ENCODE peak calls at places on chromosomes 6 and 20, in seven cellular contexts. P is IMR-90; H is CD4-positive, alpha-beta memory T cell; J is osteocyte; M is activated CD8-positive, alpha-beta memory T cell treated with anti-CD3 and anti-CD28 coated beads, Interleukin-2, amount 10 ng/mL, durations not matched to agents 7 days and 5 days; O is body of pancreas; F is GM23248. I is an unnamed sample.

GRCh38 chr20:57003012-57003411 is 263.4 kb downstream of the BMP7 start:
- DNase-seq in P (no peak), H (no peak), J (no peak), M (no peak), O (no peak), F (no peak), I (no peak)

GRCh38 chr6:13769655-13770053 is 44.7 kb downstream of the MCUR1 start:
- DNase-seq in P (no peak), H (no peak), J (no peak), M (no peak), O (no peak), F (peak), I (no peak)

GRCh38 chr6:112956696-112957525 is 609.8 kb downstream of the RFPL4B start:
- DNase-seq in P (peak), H (no peak), J (no peak), M (no peak), O (no peak), F (peak), I (peak)

GRCh38 chr6:90194371-90194841 is 102.2 kb downstream of the BACH2 start:
- DNase-seq in P (peak), H (no peak), J (no peak), M (no peak), O (no peak), F (peak), I (peak)

GRCh38 chr6:31655349-31656237 is at the start of gene APOM:
- DNase-seq in P (no peak), H (no peak), J (no peak), M (no peak), O (no peak), F (no peak), I (no peak)

GRCh38 chr20:35311409-35311808 is 19.2 kb upstream of the FAM83C start:
- DNase-seq in P (peak), H (no peak), J (no peak), M (peak), O (no peak), F (peak), I (peak)

GRCh38 chr20:53071833-53072232 is 99.7 kb downstream of the TSHZ2 start:
- DNase-seq in P (no peak), H (no peak), J (no peak), M (no peak), O (no peak), F (no peak), I (no peak)

GRCh38 chr20:47235111-47235510 is 121.4 kb downstream of the ZMYND8 start:
- DNase-seq in P (no peak), H (no peak), J (no peak), M (no peak), O (no peak), F (no peak), I (no peak)

GRCh38 chr20:36854343-36855240 is 21.3 kb upstream of the TLDC2 start:
- DNase-seq in P (peak), H (no peak), J (no peak), M (no peak), O (no peak), F (peak), I (peak)

GRCh38 chr6:150079604-150080003 is 10.7 kb upstream of the ULBP3 start:
- DNase-seq in P (no peak), H (peak), J (no peak), M (peak), O (no peak), F (no peak), I (no peak)

GRCh38 chr6:108005961-108006360 is 48.0 kb upstream of the SEC63 start:
- DNase-seq in P (no peak), H (no peak), J (no peak), M (no peak), O (no peak), F (no peak), I (no peak)

GRCh38 chr6:36769676-36770499 is 69.4 kb downstream of the CPNE5 start:
- DNase-seq in P (peak), H (peak), J (no peak), M (peak), O (no peak), F (peak), I (peak)

GRCh38 chr20:19815553-19815991 is 57.5 kb downstream of the RIN2 start:
- DNase-seq in P (peak), H (no peak), J (no peak), M (no peak), O (peak), F (peak), I (peak)

GRCh38 chr6:144216668-144217218 is 66.4 kb downstream of the STX11 start:
- DNase-seq in P (no peak), H (no peak), J (no peak), M (peak), O (no peak), F (no peak), I (no peak)

GRCh38 chr20:64112691-64113443 is 5.5 kb upstream of the NPBWR2 start:
- DNase-seq in P (no peak), H (no peak), J (peak), M (peak), O (no peak), F (no peak), I (no peak)

GRCh38 chr20:23205656-23206055 is 119.5 kb upstream of the CD93 start:
- DNase-seq in P (peak), H (no peak), J (no peak), M (no peak), O (peak), F (peak), I (peak)

GRCh38 chr6:116370717-116371383 is at the start of gene DSE:
- DNase-seq in P (peak), H (peak), J (peak), M (peak), O (peak), F (peak), I (peak)

I was measured in epithelial cell of esophagus.